ENCODE peak calls at places on chromosomes 3 and 15, in six cellular contexts. C is adrenal gland; P is iPS DF 6.9; M is heart right ventricle; G is CD4-positive, CD25-positive, alpha-beta regulatory T cell; R is CD8-positive, alpha-beta memory T cell. L is an unnamed sample. For H3K27me3, H3K36me3 and H3K4me1, the result is how much of the 10 kb centered on the place peaks cover.

GRCh38 chr3:127628788-127629456 is at the start of gene PODXL2:
- DNase-seq in C (peak), P (peak), M (peak), G (peak), R (no peak), L (peak)

GRCh38 chr3:124492824-124493223 is 237.4 kb upstream of the UMPS start:
- DNase-seq in C (peak), P (no peak), M (no peak), G (peak), R (no peak), L (no peak)

GRCh38 chr3:69368129-69368741 is 17.7 kb downstream of the FRMD4B start:
- DNase-seq in C (peak), P (no peak), M (no peak), G (peak), R (peak), L (peak)

GRCh38 chr3:9934235-9934621 is 594 bp downstream of the CRELD1 start:
- DNase-seq in C (no peak), P (no peak), M (no peak), G (no peak), R (peak), L (no peak)

GRCh38 chr3:56799251-56799882 is 2.4 kb downstream of the ARHGEF3 start:
- DNase-seq in C (no peak), P (peak), M (no peak), G (peak), R (no peak), L (peak)

GRCh38 chr3:41301548-41301947 is 102.2 kb downstream of the CTNNB1 start:
- DNase-seq in C (no peak), P (no peak), M (no peak), G (no peak), R (no peak), L (no peak)

GRCh38 chr3:10437995-10438901 is 67.1 kb downstream of the ATP2B2 start:
- DNase-seq in C (no peak), P (no peak), M (peak), G (no peak), R (no peak), L (no peak)

GRCh38 chr15:36756707-36757106 is 177.3 kb downstream of the CDIN1 start:
- DNase-seq in C (no peak), P (no peak), M (no peak), G (no peak), R (no peak), L (no peak)

GRCh38 chr3:150887031-150887430 is 18.2 kb downstream of the MINDY4B start:
- DNase-seq in C (no peak), P (no peak), M (no peak), G (no peak), R (no peak), L (no peak)

GRCh38 chr3:134378384-134378783 is 4.1 kb upstream of the AMOTL2 start:
- DNase-seq in C (peak), P (no peak), M (peak), G (peak), R (no peak), L (no peak)

GRCh38 chr3:45064512-45065372 is 38.6 kb downstream of the CLEC3B start:
- DNase-seq in C (peak), P (no peak), M (peak), G (peak), R (no peak), L (no peak)

GRCh38 chr15:44194397-44195150 is 497 bp downstream of the FRMD5 start:
- DNase-seq in C (peak), P (no peak), M (peak), G (peak), R (peak), L (peak)

GRCh38 chr15:84813931-84814330 is 3.2 kb upstream of the ALPK3 start:
- DNase-seq in C (no peak), P (no peak), M (no peak), G (no peak), R (no peak), L (no peak)

GRCh38 chr15:96344120-96344705 is 13.7 kb downstream of the NR2F2 start:
- DNase-seq in C (no peak), P (no peak), M (no peak), G (no peak), R (no peak), L (no peak)

GRCh38 chr3:177615015-177615414 is 417.7 kb upstream of the TBL1XR1 start:
- DNase-seq in C (peak), P (no peak), M (peak), G (no peak), R (no peak), L (no peak)

GRCh38 chr15:47301481-47301880 is 415.8 kb upstream of the SEMA6D start:
- DNase-seq in C (peak), P (no peak), M (no peak), G (no peak), R (no peak), L (no peak)

GRCh38 chr3:37174532-37175126 is at the start of gene LRRFIP2:
- DNase-seq in C (no peak), P (no peak), M (no peak), G (peak), R (no peak), L (peak)

GRCh38 chr3:101690972-101691371 is 4.5 kb upstream of the RPL24 start:
- DNase-seq in C (no peak), P (no peak), M (no peak), G (no peak), R (no peak), L (no peak)

GRCh38 chr15:75309711-75310110 is 26.2 kb upstream of the COMMD4 start:
- DNase-seq in C (no peak), P (no peak), M (no peak), G (no peak), R (no peak), L (no peak)

GRCh38 chr15:75306188-75306587 is 23.6 kb downstream of the GOLGA6D start:
- DNase-seq in C (no peak), P (no peak), M (no peak), G (no peak), R (no peak), L (no peak)

GRCh38 chr15:75313116-75313845 is 22.6 kb upstream of the COMMD4 start:
- DNase-seq in C (no peak), P (no peak), M (no peak), G (no peak), R (no peak), L (no peak)

GRCh38 chr15:75302318-75302717 is 19.7 kb downstream of the GOLGA6D start:
- DNase-seq in C (no peak), P (no peak), M (no peak), G (no peak), R (no peak), L (no peak)

DNA sequence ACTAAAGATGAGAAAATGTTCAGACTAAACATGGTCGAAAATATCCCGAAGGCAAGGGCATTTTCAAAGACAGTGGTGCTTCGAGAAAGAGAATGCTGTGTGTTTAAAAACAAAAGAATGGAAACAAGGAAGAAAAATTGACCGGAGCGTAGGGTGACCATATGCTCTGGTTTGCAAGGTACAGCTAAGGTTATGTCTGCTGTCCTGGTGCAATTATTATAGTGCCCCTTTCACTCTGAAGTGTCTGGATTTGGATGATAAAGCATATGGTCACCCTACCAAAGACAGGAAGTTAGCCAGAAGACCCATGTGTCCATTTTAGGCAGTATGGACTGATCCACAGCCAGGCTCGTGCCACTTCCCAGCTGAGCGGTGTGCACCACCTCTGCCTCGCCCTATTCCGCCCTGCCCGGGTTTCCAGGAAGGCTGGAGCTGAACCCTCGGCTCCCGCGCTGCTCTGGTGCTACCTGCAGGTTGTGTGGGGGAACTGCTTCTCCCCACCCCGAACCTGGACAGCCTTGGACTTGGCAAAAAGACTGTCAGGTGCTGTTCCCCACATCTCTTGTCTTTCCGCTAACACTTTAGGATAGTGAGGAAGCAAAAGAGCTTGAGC is 25.2 kb downstream of the GOLGA6D start:
- DNase-seq in C (no peak), P (peak), M (no peak), G (peak), R (no peak), L (no peak)
- H3K27me3 ChIP-seq in C (under half), P (under half), M (under half), G (under half), R (under half), L (under half)

DNA sequence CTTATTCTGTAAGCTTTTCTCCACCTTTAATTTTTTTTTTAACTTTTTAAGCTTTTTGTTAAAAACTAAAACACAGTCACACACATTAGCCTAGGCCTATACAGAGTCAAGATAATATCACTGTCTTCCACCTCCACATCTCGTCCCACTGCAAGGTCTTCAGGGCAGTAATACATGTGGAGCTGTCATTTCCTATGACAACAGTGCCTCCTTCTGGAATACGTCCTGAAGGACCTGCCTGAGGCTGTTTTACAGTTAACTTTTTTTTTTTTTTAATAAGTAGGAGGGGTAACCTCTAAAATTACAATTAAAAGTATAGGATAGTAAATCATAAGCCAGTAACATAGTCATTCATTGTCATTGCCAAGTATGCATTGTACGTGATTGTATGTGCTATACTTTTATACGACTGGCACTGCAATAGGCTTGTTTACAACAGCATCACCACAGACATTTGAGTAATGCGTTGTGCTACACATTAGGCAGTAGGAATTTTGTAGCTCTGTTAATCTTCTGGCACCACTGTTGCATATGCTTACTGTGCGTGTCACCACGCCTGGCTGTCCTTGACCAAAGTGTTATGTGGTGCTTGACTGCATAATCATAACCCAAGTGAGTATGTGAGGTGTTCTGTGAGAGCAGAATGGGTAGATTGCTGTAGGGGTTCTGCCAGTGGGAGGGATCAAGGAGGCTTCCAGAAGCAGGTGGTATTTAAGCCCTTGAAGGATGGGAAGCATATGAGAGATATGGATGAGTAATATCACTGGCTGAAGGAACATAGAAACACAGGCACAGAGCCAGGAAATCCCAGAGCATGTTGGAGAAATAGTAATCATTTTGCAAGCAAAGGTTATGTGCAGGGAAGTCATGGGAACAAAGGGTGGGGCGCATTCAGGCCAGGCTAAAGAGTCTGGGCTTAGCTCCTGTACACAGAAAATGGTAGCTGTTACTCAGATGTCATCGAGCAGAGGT is 18.3 kb downstream of the FBXO22 start:
- DNase-seq in C (peak), P (no peak), M (peak), G (peak), R (no peak), L (no peak)
- H3K36me3 ChIP-seq in C (under half), P (under half), M (under half), G (under half), R (under half), L (under half)

GRCh38 chr15:99433026-99433756 is 132.6 kb upstream of the MEF2A start:
- DNase-seq in C (peak), P (no peak), M (peak), G (peak), R (no peak), L (no peak)

GRCh38 chr15:99430881-99431401 is 134.8 kb upstream of the MEF2A start:
- DNase-seq in C (no peak), P (no peak), M (no peak), G (no peak), R (no peak), L (no peak)

GRCh38 chr15:99431661-99432091 is 134.1 kb upstream of the MEF2A start:
- DNase-seq in C (no peak), P (no peak), M (no peak), G (no peak), R (no peak), L (no peak)

GRCh38 chr15:99433757-99434211 is 132.0 kb upstream of the MEF2A start:
- DNase-seq in C (peak), P (no peak), M (peak), G (no peak), R (no peak), L (no peak)

GRCh38 chr15:99432271-99433025 is 133.3 kb upstream of the MEF2A start:
- DNase-seq in C (no peak), P (no peak), M (peak), G (no peak), R (no peak), L (no peak)
- H3K4me1 ChIP-seq in C (under half), P (under half), M (half or more), G (under half), R (under half), L (under half)

DNA sequence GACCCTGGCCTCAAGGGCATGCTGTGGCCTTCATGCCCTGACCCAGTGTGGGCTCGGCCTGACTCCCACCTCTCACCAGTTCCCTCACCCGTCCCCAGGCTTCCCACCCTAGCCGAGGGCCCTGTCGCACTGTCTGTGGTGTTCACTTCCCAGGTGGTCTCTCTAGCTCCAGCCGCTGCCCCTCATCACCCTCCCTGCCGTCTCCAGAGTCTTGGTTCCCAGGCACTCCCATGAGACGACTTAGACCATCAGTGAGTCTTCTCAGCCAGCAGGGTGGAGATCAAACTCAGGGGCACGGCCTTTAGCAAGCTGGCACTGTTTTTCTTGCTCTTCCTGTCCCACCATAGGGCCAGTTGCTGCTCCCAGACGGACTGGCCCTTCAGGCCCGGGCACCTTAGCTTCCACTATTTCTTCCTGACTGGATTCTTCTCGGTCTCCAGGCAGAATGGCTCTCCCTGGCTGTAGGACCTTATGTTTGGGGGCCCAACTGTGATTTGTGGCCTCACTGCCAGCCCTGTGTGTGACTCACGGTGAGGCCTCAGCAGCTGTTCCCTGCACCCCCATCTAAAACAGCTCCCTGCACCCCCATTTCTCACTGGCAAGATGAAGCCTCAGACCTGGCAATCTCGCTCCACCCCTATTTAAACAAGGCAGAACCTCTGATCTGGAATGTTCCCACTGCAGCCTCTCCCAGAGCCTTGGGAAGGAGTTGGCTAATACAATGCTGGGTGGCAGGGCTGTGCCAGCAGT is 9.4 kb upstream of the PCSK6 start:
- DNase-seq in C (peak), P (no peak), M (no peak), G (no peak), R (no peak), L (no peak)
- H3K27me3 ChIP-seq in C (under half), P (under half), M (under half), G (under half), R (under half), L (under half)

DNA sequence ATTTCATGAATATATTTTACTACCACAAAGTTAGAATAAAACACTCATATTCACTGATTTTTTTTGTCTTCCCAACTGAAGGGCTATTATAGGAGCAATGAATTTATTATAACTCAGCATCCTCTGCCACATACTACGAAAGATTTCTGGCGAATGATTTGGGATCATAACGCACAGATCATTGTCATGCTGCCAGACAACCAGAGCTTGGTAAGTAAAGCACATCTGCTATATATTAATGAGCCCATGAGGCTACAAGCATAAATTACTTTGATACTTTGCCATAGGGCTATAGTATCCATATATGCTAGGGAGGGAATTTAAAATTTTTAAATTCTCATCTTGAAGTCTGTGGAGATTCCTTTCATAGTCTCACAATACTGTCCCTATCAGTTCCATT is 95.9 kb downstream of the FEZF2 start:
- DNase-seq in C (no peak), P (no peak), M (no peak), G (no peak), R (no peak), L (no peak)
- H3K36me3 ChIP-seq in C (under half), P (under half), M (half or more), G (under half), R (under half), L (under half)

DNA sequence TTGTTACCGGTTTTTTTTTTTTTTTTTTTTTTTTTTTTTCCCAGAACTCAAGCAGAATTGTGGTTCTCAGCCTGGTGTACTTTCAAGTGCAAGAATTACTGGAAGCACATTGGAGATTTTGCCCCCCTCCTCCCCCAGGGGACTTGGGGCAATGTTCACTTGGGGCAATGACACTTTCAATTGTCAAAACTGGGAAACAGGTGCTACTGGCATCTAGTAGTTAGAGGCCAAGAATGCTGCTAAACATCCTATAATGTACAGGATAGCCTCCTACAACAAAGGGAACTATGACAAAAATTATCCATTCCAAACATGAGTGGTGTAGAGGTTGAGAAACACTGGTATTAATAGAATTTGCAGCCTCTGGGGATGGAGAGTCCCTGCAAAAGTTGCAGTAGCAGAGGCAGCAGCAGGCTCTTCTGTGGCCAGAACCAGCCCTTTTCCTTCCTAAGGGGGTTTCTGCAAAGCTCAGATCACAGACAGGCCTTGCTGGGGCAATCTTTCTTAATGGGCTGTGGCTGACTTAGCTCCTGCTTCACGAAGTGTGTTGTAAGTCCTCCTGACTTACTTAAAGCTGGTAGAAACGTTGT is 144.3 kb upstream of the MRPS22 start:
- DNase-seq in C (no peak), P (no peak), M (no peak), G (no peak), R (no peak), L (no peak)
- H3K4me1 ChIP-seq in C (under half), P (under half), M (under half), G (under half), R (under half), L (under half)

L was measured in naive thymus-derived CD4-positive, alpha-beta T cell.